ENCODE peak calls at places on chromosomes 2 and 18, in five cellular contexts. P is RPMI7951; W is skeletal muscle cell; E is HT1080; J is stimulated activated CD8-positive, alpha-beta memory T cell treated with anti-CD3 and anti-CD28 coated beads, Interleukin-4, amount 100 ng/mL, for 4 hours. I is an unnamed sample.

GRCh38 chr2:965640-966147 is 15.0 kb downstream of the SNTG2 start:
- DNase-seq in J (no peak), W (no peak), E (no peak), P (no peak), I (no peak)

GRCh38 chr2:118752762-118753429 is 94.6 kb downstream of the EN1 start:
- DNase-seq in E (no peak), P (no peak), W (no peak), J (no peak), I (no peak)

GRCh38 chr18:51137051-51137729 is 60.3 kb downstream of the MEX3C start:
- DNase-seq in E (no peak), J (no peak), W (no peak), P (peak; percentile 92), I (no peak)

GRCh38 chr2:128305555-128306080 is 13.1 kb downstream of the HS6ST1 start:
- DNase-seq in P (no peak), E (no peak), W (no peak), J (no peak), I (peak; percentile 27)

GRCh38 chr2:77228379-77228778 is 293.8 kb downstream of the LRRTM4 start:
- DNase-seq in P (no peak), J (no peak), W (no peak), E (peak; percentile 3), I (no peak)

GRCh38 chr2:85741811-85742507 is 11.8 kb upstream of the ATOH8 start:
- DNase-seq in J (no peak), W (peak; percentile 92), P (peak; percentile 84), E (peak; percentile 70), I (no peak)

GRCh38 chr18:812123-812672 is at the start of gene YES1:
- DNase-seq in P (peak; percentile 68), W (peak; percentile 23), E (peak; percentile 53), J (peak; percentile 66), I (peak; percentile 80)

GRCh38 chr2:172087780-172088244 is 2.5 kb downstream of the DLX1 start:
- DNase-seq in W (no peak), P (no peak), J (no peak), E (no peak), I (no peak)

GRCh38 chr2:199379251-199379650 is 78.5 kb downstream of the SATB2 start:
- DNase-seq in W (peak; percentile 65), J (no peak), P (peak; percentile 40), E (peak; percentile 44), I (no peak)

GRCh38 chr2:66440692-66441091 is 5.8 kb downstream of the MEIS1 start:
- DNase-seq in W (no peak), P (no peak), J (no peak), E (no peak), I (no peak)

GRCh38 chr2:181742908-181743722 is 62.8 kb upstream of the NEUROD1 start:
- DNase-seq in E (peak; percentile 72), J (no peak), W (peak; percentile 11), P (peak; percentile 67), I (peak; percentile 53)

GRCh38 chr2:172131713-172132555 is 29.2 kb upstream of the DLX2 start:
- DNase-seq in E (no peak), J (no peak), W (no peak), P (no peak), I (no peak)

GRCh38 chr2:144801766-144802165 is 281.8 kb upstream of the ZEB2 start:
- DNase-seq in J (no peak), P (peak; percentile 90), W (peak; percentile 73), E (peak; percentile 89), I (no peak)

GRCh38 chr2:189593115-189593514 is 12.5 kb upstream of the SLC40A1 start:
- DNase-seq in E (no peak), J (no peak), W (no peak), P (no peak), I (no peak)

GRCh38 chr2:161033059-161033660 is 127.1 kb upstream of the TANK start:
- DNase-seq in W (no peak), P (peak; percentile 18), E (no peak), J (no peak), I (no peak)

GRCh38 chr2:204177977-204178522 is 241.5 kb downstream of the ICOS start:
- DNase-seq in P (peak; percentile 8), W (no peak), E (peak; percentile 15), J (peak; percentile 21), I (peak; percentile 50)

GRCh38 chr2:47867205-47867604 is 39.1 kb downstream of the FBXO11 start:
- DNase-seq in E (peak; percentile 80), W (peak; percentile 62), J (no peak), P (peak; percentile 86), I (no peak)

GRCh38 chr2:191637182-191638078 is 40.5 kb upstream of the NABP1 start:
- DNase-seq in J (no peak), P (peak; percentile 61), W (no peak), E (peak; percentile 81), I (peak; percentile 48)

GRCh38 chr18:1015777-1016176 is 111.1 kb downstream of the ADCYAP1 start:
- DNase-seq in P (no peak), E (no peak), W (no peak), J (no peak), I (no peak)

GRCh38 chr18:7601249-7601620 is 34.1 kb downstream of the PTPRM start:
- DNase-seq in J (no peak), W (peak; percentile 41), P (peak; percentile 89), E (peak; percentile 95), I (no peak)